ENCODE peak calls at places on chromosomes 3 and 15, in four cellular contexts. R, Q, I and Z are unnamed samples.

GRCh38 chr15:42184313-42184712 is 23.8 kb downstream of the VPS39 start:
- DNase-seq in R (no peak), Q (no peak), I (no peak), Z (no peak)

GRCh38 chr3:113312416-113312815 is 101.1 kb downstream of the BOC start:
- DNase-seq in R (no peak), Q (no peak), I (no peak), Z (no peak)

GRCh38 chr3:33578325-33579180 is 138.3 kb upstream of the UBP1 start:
- DNase-seq in R (no peak), Q (no peak), I (peak), Z (no peak)

GRCh38 chr3:160829486-160830009 is 73.5 kb downstream of the PPM1L start:
- DNase-seq in R (no peak), Q (no peak), I (no peak), Z (no peak)

GRCh38 chr3:38567498-38567897 is 71.4 kb downstream of the EXOG start:
- DNase-seq in R (no peak), Q (no peak), I (no peak), Z (no peak)

GRCh38 chr15:31291048-31291578 is 35.5 kb upstream of the KLF13 start:
- DNase-seq in R (no peak), Q (no peak), I (no peak), Z (no peak)

GRCh38 chr3:16897254-16897926 is 12.6 kb downstream of the PLCL2 start:
- DNase-seq in R (no peak), Q (peak), I (no peak), Z (no peak)

GRCh38 chr15:60000113-60000823 is 3.8 kb upstream of the FOXB1 start:
- DNase-seq in R (no peak), Q (no peak), I (no peak), Z (no peak)

GRCh38 chr3:42730706-42731420 is 28.3 kb upstream of the HHATL start:
- DNase-seq in R (no peak), Q (no peak), I (no peak), Z (no peak)

GRCh38 chr3:126029241-126029640 is 54.7 kb downstream of the SLC41A3 start:
- DNase-seq in R (no peak), Q (no peak), I (no peak), Z (no peak)

GRCh38 chr3:129686941-129687340 is 80.5 kb upstream of the PLXND1 start:
- DNase-seq in R (peak), Q (no peak), I (peak), Z (no peak)

GRCh38 chr15:73051402-73051810 is 857 bp upstream of the NEO1 start:
- DNase-seq in R (peak), Q (no peak), I (no peak), Z (no peak)

GRCh38 chr3:10883478-10884234 is 67.6 kb downstream of the SLC6A11 start:
- DNase-seq in R (peak), Q (no peak), I (peak), Z (peak)

GRCh38 chr3:193520738-193521137 is 34.0 kb downstream of the ATP13A4 start:
- DNase-seq in R (no peak), Q (no peak), I (no peak), Z (no peak)

GRCh38 chr3:172021165-172021564 is 18.2 kb upstream of the FNDC3B start:
- DNase-seq in R (no peak), Q (no peak), I (no peak), Z (no peak)

GRCh38 chr3:133935843-133936825 is 40.5 kb upstream of the RAB6B start:
- DNase-seq in R (no peak), Q (no peak), I (no peak), Z (no peak)

GRCh38 chr3:58025824-58026579 is 17.8 kb downstream of the FLNB start:
- DNase-seq in R (no peak), Q (no peak), I (peak), Z (no peak)

GRCh38 chr15:26443321-26443720 is 329.5 kb downstream of the GABRB3 start:
- DNase-seq in R (no peak), Q (no peak), I (no peak), Z (no peak)

GRCh38 chr3:52998781-52999509 is 46.9 kb downstream of the SFMBT1 start:
- DNase-seq in R (peak), Q (no peak), I (no peak), Z (no peak)

GRCh38 chr15:92808611-92809063 is 91.5 kb upstream of the CHD2 start:
- DNase-seq in R (peak), Q (no peak), I (no peak), Z (peak)

GRCh38 chr3:159619341-159619885 is 369.2 kb upstream of the IL12A start:
- DNase-seq in R (no peak), Q (no peak), I (no peak), Z (peak)
- TF ChIP-seq TARDBP in R (no peak), Q (no peak), I (no peak), Z (no peak)

GRCh38 chr15:69565066-69565465 is 112.4 kb downstream of the RPLP1 start:
- DNase-seq in R (no peak), Q (no peak), I (no peak), Z (no peak)

GRCh38 chr15:69570997-69571396 is 118.4 kb downstream of the RPLP1 start:
- DNase-seq in R (no peak), Q (no peak), I (no peak), Z (no peak)

GRCh38 chr15:69574506-69574905 is 121.9 kb downstream of the RPLP1 start:
- DNase-seq in R (no peak), Q (no peak), I (no peak), Z (no peak)

GRCh38 chr15:69573815-69574472 is 121.3 kb downstream of the RPLP1 start:
- DNase-seq in R (no peak), Q (no peak), I (no peak), Z (no peak)

DNA sequence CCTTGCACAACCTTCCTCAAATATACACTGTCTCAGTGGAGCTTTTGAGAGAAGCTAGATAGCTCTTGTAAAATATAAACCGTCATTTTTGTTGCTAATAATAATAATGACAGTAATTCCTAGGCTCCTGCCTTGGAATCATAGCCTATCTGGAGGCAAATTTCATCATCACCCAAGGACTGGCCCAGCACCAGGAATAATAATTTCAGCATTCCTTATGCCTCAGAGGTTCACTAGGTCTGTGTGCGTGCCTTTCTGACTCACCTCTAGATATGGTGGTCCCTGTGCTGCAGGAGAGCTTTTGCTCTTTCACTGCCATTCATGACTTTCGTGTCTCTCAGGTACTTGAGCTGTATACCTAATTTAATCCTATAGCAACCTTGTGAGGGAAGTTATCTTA is 116.0 kb downstream of the RPLP1 start:
- DNase-seq in R (no peak), Q (no peak), I (no peak), Z (no peak)
- TF ChIP-seq TARDBP in R (no peak), Q (no peak), I (no peak), Z (no peak)

GRCh38 chr3:175956964-175957363 is 1097.8 kb downstream of the NAALADL2 start:
- DNase-seq in R (no peak), Q (no peak), I (no peak), Z (peak)

GRCh38 chr3:175948041-175948440 is 1088.9 kb downstream of the NAALADL2 start:
- DNase-seq in R (no peak), Q (no peak), I (no peak), Z (no peak)

GRCh38 chr3:175951047-175951694 is 1092.0 kb downstream of the NAALADL2 start:
- DNase-seq in R (no peak), Q (no peak), I (no peak), Z (no peak)
- TF ChIP-seq TARDBP in R (no peak), Q (no peak), I (no peak), Z (no peak)

DNA sequence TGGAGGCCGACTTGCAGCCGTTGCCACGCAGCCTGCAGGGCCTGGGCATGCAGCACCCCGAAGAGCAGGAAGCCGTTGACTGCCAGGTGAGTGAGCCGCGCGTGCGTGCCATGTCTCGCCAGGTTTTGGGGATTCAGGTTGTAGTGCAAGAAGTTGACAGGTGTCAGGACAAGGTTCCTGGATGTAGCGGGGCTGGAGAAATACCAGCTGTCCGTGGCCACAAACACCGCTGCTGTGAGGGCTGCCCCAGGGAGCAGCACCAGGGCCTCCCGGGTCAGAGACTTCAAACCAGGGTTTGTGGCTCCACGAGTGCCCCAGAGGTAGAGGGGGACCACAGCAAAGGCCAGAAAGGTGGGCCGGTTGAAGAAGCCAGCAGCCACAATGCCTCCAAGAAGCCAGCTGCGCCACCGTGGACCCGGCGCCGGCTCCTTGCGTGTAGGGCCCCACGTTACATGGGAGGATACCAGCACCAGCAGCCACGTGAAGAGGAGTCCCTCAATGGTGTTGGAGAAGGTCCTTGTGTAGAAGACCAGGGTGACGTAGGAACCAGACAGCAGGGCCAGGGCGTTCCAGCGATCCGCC is 5.6 kb upstream of the NCBP2 start:
- DNase-seq in R (no peak), Q (no peak), I (no peak), Z (no peak)
- TF ChIP-seq TARDBP in R (no peak), Q (no peak), I (no peak), Z (no peak)

DNA sequence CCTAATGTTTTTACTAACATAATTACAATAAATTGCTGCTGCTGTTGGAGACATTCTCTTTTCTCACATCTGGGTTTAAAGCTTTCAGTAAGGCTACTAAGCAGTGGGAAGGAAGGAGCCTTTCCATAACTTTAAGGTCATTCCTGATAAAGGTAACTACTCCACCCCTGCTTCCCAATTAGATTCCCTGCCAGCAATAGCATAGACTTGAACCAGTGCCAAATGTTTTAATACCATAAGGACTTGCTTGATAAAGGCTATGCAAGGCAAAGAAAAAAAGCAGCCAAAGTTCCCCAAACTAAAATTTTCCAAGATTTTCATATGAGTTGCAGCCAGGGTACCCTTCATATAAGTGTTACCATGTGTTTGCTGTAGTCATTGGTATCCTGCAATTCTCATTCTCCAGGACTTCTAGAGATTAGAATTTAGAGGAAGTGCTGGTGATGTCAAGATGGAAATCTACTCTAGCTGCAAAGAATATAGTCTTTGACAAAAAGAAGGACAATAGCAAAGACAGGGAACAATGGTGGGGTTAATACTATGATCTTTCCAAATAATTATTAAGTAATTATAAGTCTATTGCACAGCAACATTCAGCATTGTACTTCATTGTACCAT is 106.1 kb downstream of the FILIP1L start:
- DNase-seq in R (no peak), Q (no peak), I (no peak), Z (no peak)
- TF ChIP-seq TARDBP in R (no peak), Q (no peak), I (no peak), Z (no peak)

DNA sequence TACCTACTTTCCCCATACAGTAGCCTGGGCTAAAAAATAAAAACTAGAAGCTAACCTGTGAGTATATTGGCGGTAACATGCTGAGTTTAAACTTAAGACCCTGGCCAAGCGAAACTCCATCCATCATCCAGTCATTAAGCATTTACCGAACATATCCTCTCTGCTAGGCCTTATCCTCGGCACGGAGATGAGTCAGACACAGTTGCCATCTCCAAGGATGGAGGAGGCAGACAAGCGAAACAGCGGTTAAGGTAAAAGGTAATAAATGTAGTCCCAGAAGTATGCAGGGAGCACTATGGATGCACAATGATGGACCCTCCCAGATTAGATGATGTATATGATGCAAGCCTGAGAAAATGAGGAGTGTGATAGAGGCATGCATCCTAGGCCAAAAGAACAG is 143.6 kb downstream of the RYR3 start:
- DNase-seq in R (no peak), Q (no peak), I (no peak), Z (no peak)
- TF ChIP-seq TARDBP in R (no peak), Q (no peak), I (no peak), Z (no peak)